ENCODE peak calls at places on chromosomes 13 and 19, in eight cellular contexts. One of them, this sample, is unnamed.
A peak's percentile ranks its signal among the peaks of the same experiment; 100 is the strongest.

GRCh38 chr13:110341445-110342247 is 34.6 kb downstream of the COL4A2 start:
- DNase-seq in foreskin fibroblast: no peak
- DNase-seq in body of pancreas: no peak
- DNase-seq in tibial nerve: no peak
- DNase-seq in psoas muscle: no peak
- DNase-seq in AG04449: no peak
- DNase-seq in CD8-positive, alpha-beta T cell: no peak
- DNase-seq in fibroblast of mammary gland: no peak
- DNase-seq in this sample: no peak

GRCh38 chr19:31520633-31521032 is 171.4 kb upstream of the TSHZ3 start:
- DNase-seq in foreskin fibroblast: no peak
- DNase-seq in AG04449: no peak
- DNase-seq in body of pancreas: no peak
- DNase-seq in tibial nerve: no peak
- DNase-seq in CD8-positive, alpha-beta T cell: no peak
- DNase-seq in psoas muscle: no peak
- DNase-seq in fibroblast of mammary gland: no peak
- DNase-seq in this sample: no peak

GRCh38 chr13:20165417-20166257 is 4.8 kb upstream of the GJA3 start:
- DNase-seq in CD8-positive, alpha-beta T cell: no peak
- DNase-seq in foreskin fibroblast: peak; percentile 17
- DNase-seq in psoas muscle: no peak
- DNase-seq in AG04449: no peak
- DNase-seq in tibial nerve: no peak
- DNase-seq in body of pancreas: no peak
- DNase-seq in fibroblast of mammary gland: peak; percentile 46
- DNase-seq in this sample: no peak

GRCh38 chr13:79519252-79519651 is 38.3 kb downstream of the NDFIP2 start:
- DNase-seq in CD8-positive, alpha-beta T cell: no peak
- DNase-seq in foreskin fibroblast: no peak
- DNase-seq in AG04449: no peak
- DNase-seq in fibroblast of mammary gland: peak; percentile 53
- DNase-seq in psoas muscle: no peak
- DNase-seq in tibial nerve: no peak
- DNase-seq in body of pancreas: no peak
- DNase-seq in this sample: no peak

GRCh38 chr13:91744284-91744683 is 345.9 kb downstream of the GPC5 start:
- DNase-seq in psoas muscle: no peak
- DNase-seq in CD8-positive, alpha-beta T cell: no peak
- DNase-seq in AG04449: no peak
- DNase-seq in body of pancreas: no peak
- DNase-seq in tibial nerve: no peak
- DNase-seq in foreskin fibroblast: no peak
- DNase-seq in fibroblast of mammary gland: no peak
- DNase-seq in this sample: no peak

GRCh38 chr19:10252707-10253106 is 693 bp downstream of the MRPL4 start:
- DNase-seq in body of pancreas: no peak
- DNase-seq in CD8-positive, alpha-beta T cell: no peak
- DNase-seq in AG04449: no peak
- DNase-seq in foreskin fibroblast: no peak
- DNase-seq in tibial nerve: no peak
- DNase-seq in fibroblast of mammary gland: no peak
- DNase-seq in psoas muscle: no peak
- DNase-seq in this sample: no peak

GRCh38 chr19:40084948-40085347 is 5.8 kb downstream of the ZNF780A start:
- DNase-seq in psoas muscle: no peak
- DNase-seq in fibroblast of mammary gland: no peak
- DNase-seq in foreskin fibroblast: no peak
- DNase-seq in AG04449: no peak
- DNase-seq in tibial nerve: no peak
- DNase-seq in body of pancreas: no peak
- DNase-seq in CD8-positive, alpha-beta T cell: no peak
- DNase-seq in this sample: no peak

GRCh38 chr19:14146789-14147216 is 10.4 kb upstream of the ASF1B start:
- DNase-seq in body of pancreas: peak; percentile 18
- DNase-seq in fibroblast of mammary gland: peak; percentile 80
- DNase-seq in tibial nerve: no peak
- DNase-seq in CD8-positive, alpha-beta T cell: no peak
- DNase-seq in foreskin fibroblast: peak; percentile 78
- DNase-seq in AG04449: peak; percentile 46
- DNase-seq in psoas muscle: no peak
- DNase-seq in this sample: peak; percentile 62

GRCh38 chr19:14577264-14577663 is 5.4 kb upstream of the NDUFB7 start:
- DNase-seq in psoas muscle: no peak
- DNase-seq in foreskin fibroblast: no peak
- DNase-seq in CD8-positive, alpha-beta T cell: no peak
- DNase-seq in fibroblast of mammary gland: no peak
- DNase-seq in tibial nerve: no peak
- DNase-seq in body of pancreas: no peak
- DNase-seq in AG04449: no peak
- DNase-seq in this sample: no peak

GRCh38 chr19:35279985-35280821 is 2.1 kb upstream of the HAMP start:
- DNase-seq in fibroblast of mammary gland: no peak
- DNase-seq in body of pancreas: no peak
- DNase-seq in psoas muscle: no peak
- DNase-seq in CD8-positive, alpha-beta T cell: no peak
- DNase-seq in foreskin fibroblast: no peak
- DNase-seq in AG04449: no peak
- DNase-seq in tibial nerve: no peak
- DNase-seq in this sample: no peak

DNA sequence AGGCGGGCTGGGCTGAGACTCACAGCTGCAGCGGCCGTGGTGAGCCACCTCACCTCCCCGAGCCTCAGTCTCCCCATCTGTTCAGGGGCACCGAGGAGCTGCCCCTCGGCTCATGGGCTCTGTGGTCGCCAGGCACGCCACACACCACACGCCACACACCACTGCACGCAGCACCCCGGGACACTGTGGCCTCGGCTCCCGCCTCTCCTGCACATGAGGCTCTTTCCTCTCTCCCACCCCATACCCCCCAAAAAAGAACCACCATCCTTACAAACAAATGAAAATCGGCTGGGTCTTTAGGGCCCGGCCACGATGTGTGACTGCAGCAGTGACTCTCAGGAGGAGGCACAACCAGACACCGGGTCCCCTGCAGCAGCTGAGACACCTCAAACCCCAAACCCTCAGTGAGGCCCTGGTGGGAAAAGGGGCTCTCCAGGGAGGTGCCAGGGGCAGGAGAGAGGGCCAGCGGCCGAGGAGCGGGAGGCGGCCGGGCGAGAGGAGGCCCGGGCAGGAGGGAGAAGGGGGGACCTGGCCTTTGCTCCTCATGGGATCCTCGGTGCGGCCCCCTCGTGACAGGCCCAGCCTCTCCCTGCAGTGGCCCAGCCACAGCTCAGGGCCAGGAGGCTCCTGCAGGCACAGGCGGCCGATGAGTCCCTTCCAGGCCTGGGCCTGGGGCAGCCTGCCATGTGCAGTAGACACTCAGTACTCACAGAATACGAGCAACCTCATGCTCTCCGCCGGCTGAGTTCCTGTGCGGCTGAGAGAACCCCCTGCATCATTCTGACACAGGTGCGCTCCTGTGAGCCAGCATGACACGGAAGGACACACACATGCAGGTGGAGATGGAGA is 66.3 kb downstream of the RASA3 start:
- DNase-seq in body of pancreas: no peak
- DNase-seq in fibroblast of mammary gland: no peak
- DNase-seq in CD8-positive, alpha-beta T cell: peak; percentile 44
- DNase-seq in foreskin fibroblast: no peak
- DNase-seq in psoas muscle: no peak
- DNase-seq in AG04449: no peak
- DNase-seq in tibial nerve: no peak
- DNase-seq in this sample: no peak
- H3K4me3 ChIP-seq in body of pancreas: no peak overlapping the region
- H3K4me3 ChIP-seq in fibroblast of mammary gland: no peak overlapping the region
- H3K4me3 ChIP-seq in CD8-positive, alpha-beta T cell: peak overlapping the region; percentile 72
- H3K4me3 ChIP-seq in foreskin fibroblast: peak overlapping the region; percentile 27
- H3K4me3 ChIP-seq in psoas muscle: peak overlapping the region; percentile 66
- H3K4me3 ChIP-seq in AG04449: no peak overlapping the region
- H3K4me3 ChIP-seq in tibial nerve: peak overlapping the region; percentile 40
- H3K4me3 ChIP-seq in this sample: no peak overlapping the region

DNA sequence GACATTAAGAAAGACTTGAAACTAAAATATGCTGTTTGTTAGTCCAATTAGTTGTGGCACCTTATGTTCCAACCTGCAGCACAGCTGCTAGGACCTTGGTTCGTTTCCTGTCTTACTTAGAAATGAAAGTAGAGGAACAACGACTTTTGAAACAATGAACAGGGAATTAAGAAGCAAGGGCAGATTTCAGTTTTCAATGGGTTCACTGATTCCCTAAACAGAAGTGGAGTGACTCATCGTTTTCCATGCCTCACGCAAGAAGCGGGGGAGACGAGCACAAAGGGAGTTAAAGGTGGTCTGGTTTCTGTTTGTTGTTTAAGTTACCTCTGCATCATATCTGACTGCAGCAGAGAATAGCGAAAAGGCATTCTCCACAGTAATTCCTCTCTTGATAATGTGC is 44.8 kb downstream of the PHF11 start:
- DNase-seq in foreskin fibroblast: no peak
- DNase-seq in CD8-positive, alpha-beta T cell: no peak
- DNase-seq in AG04449: no peak
- DNase-seq in tibial nerve: no peak
- DNase-seq in body of pancreas: no peak
- DNase-seq in psoas muscle: no peak
- DNase-seq in fibroblast of mammary gland: peak; percentile 5
- DNase-seq in this sample: peak; percentile 7
- H3K4me3 ChIP-seq in foreskin fibroblast: no peak overlapping the region
- H3K4me3 ChIP-seq in CD8-positive, alpha-beta T cell: peak overlapping the region; percentile 23
- H3K4me3 ChIP-seq in AG04449: no peak overlapping the region
- H3K4me3 ChIP-seq in tibial nerve: no peak overlapping the region
- H3K4me3 ChIP-seq in body of pancreas: no peak overlapping the region
- H3K4me3 ChIP-seq in psoas muscle: peak overlapping the region; percentile 36
- H3K4me3 ChIP-seq in fibroblast of mammary gland: no peak overlapping the region
- H3K4me3 ChIP-seq in this sample: no peak overlapping the region

GRCh38 chr19:410243-410781 is 1.4 kb upstream of the C2CD4C start:
- DNase-seq in body of pancreas: peak; percentile 58
- DNase-seq in foreskin fibroblast: no peak
- DNase-seq in tibial nerve: no peak
- DNase-seq in AG04449: no peak
- DNase-seq in CD8-positive, alpha-beta T cell: no peak
- DNase-seq in psoas muscle: no peak
- DNase-seq in fibroblast of mammary gland: no peak
- DNase-seq in this sample: no peak

GRCh38 chr19:407501-408440 is 1.2 kb downstream of the C2CD4C start:
- DNase-seq in body of pancreas: no peak
- DNase-seq in fibroblast of mammary gland: no peak
- DNase-seq in psoas muscle: no peak
- DNase-seq in tibial nerve: no peak
- DNase-seq in foreskin fibroblast: no peak
- DNase-seq in AG04449: no peak
- DNase-seq in CD8-positive, alpha-beta T cell: no peak
- DNase-seq in this sample: no peak

GRCh38 chr19:408441-409005 is 424 bp downstream of the C2CD4C start:
- DNase-seq in AG04449: no peak
- DNase-seq in body of pancreas: no peak
- DNase-seq in fibroblast of mammary gland: no peak
- DNase-seq in psoas muscle: no peak
- DNase-seq in CD8-positive, alpha-beta T cell: no peak
- DNase-seq in tibial nerve: peak; percentile 6
- DNase-seq in foreskin fibroblast: no peak
- DNase-seq in this sample: no peak

GRCh38 chr19:409006-409514 is at the start of gene C2CD4C:
- DNase-seq in tibial nerve: peak; percentile 10
- DNase-seq in psoas muscle: no peak
- DNase-seq in AG04449: no peak
- DNase-seq in foreskin fibroblast: no peak
- DNase-seq in CD8-positive, alpha-beta T cell: no peak
- DNase-seq in body of pancreas: peak; percentile 17
- DNase-seq in fibroblast of mammary gland: no peak
- DNase-seq in this sample: no peak

DNA sequence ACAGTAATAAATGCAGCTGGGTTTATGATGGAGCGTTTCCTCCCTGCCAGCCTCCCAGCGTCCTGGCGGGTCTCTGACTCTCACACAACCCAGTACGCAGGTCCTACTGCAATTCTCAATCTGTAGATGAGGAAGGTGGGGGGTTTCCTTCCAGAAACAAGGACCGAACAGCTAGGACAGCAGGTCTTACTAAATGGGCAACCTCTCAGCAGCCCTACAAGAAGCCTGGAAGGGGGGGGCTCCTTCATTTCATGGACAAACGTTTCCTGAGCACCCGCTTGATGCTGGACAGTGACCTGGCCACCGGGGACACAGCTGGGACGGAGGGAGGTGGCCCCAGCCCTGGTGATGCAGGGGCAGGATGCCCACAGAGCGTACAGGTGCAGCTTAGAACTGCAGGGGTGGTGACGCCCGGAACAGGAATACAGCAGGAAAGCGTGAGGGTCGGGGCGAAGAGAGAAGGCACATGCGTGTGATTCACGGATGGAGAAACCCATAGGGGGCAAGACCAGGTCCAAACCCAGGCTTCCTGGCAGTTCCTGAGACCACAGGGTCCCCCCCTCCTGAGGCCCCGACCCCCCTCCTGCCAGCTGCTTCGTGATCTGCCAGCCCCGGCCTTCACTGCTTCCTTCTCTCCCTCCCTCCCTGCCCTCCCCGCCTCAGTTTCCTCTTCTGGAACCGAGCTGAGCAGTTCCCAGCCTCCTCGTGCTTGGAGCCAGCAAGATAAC is 732 bp upstream of the C2CD4C start:
- DNase-seq in AG04449: no peak
- DNase-seq in tibial nerve: peak; percentile 8
- DNase-seq in psoas muscle: no peak
- DNase-seq in fibroblast of mammary gland: no peak
- DNase-seq in body of pancreas: no peak
- DNase-seq in foreskin fibroblast: no peak
- DNase-seq in CD8-positive, alpha-beta T cell: no peak
- DNase-seq in this sample: no peak
- H3K4me3 ChIP-seq in AG04449: no peak overlapping the region
- H3K4me3 ChIP-seq in tibial nerve: peak overlapping the region; percentile 45
- H3K4me3 ChIP-seq in psoas muscle: peak overlapping the region; percentile 63
- H3K4me3 ChIP-seq in fibroblast of mammary gland: no peak overlapping the region
- H3K4me3 ChIP-seq in body of pancreas: no peak overlapping the region
- H3K4me3 ChIP-seq in foreskin fibroblast: no peak overlapping the region
- H3K4me3 ChIP-seq in CD8-positive, alpha-beta T cell: peak overlapping the region; percentile 41
- H3K4me3 ChIP-seq in this sample: peak overlapping the region; percentile 22

GRCh38 chr19:54390942-54391577 is 24.2 kb upstream of the TTYH1 start:
- DNase-seq in body of pancreas: peak; percentile 65
- DNase-seq in foreskin fibroblast: peak; percentile 30
- DNase-seq in psoas muscle: no peak
- DNase-seq in CD8-positive, alpha-beta T cell: peak; percentile 74
- DNase-seq in fibroblast of mammary gland: peak; percentile 67
- DNase-seq in tibial nerve: no peak
- DNase-seq in AG04449: peak; percentile 4
- DNase-seq in this sample: peak; percentile 18

GRCh38 chr19:54389556-54389955 is 24.8 kb upstream of the LAIR1 start:
- DNase-seq in fibroblast of mammary gland: no peak
- DNase-seq in CD8-positive, alpha-beta T cell: no peak
- DNase-seq in body of pancreas: no peak
- DNase-seq in foreskin fibroblast: no peak
- DNase-seq in AG04449: no peak
- DNase-seq in psoas muscle: no peak
- DNase-seq in tibial nerve: no peak
- DNase-seq in this sample: no peak

GRCh38 chr19:54391589-54392061 is 23.6 kb upstream of the TTYH1 start:
- DNase-seq in AG04449: no peak
- DNase-seq in psoas muscle: no peak
- DNase-seq in CD8-positive, alpha-beta T cell: no peak
- DNase-seq in body of pancreas: no peak
- DNase-seq in foreskin fibroblast: no peak
- DNase-seq in fibroblast of mammary gland: no peak
- DNase-seq in tibial nerve: no peak
- DNase-seq in this sample: no peak

GRCh38 chr19:54388001-54388802 is 23.5 kb upstream of the LAIR1 start:
- DNase-seq in body of pancreas: peak; percentile 49
- DNase-seq in AG04449: no peak
- DNase-seq in tibial nerve: no peak
- DNase-seq in CD8-positive, alpha-beta T cell: peak; percentile 56
- DNase-seq in foreskin fibroblast: no peak
- DNase-seq in psoas muscle: no peak
- DNase-seq in fibroblast of mammary gland: no peak
- DNase-seq in this sample: no peak

GRCh38 chr19:54388803-54389144 is 24.0 kb upstream of the LAIR1 start:
- DNase-seq in tibial nerve: no peak
- DNase-seq in CD8-positive, alpha-beta T cell: no peak
- DNase-seq in AG04449: no peak
- DNase-seq in fibroblast of mammary gland: no peak
- DNase-seq in psoas muscle: no peak
- DNase-seq in body of pancreas: no peak
- DNase-seq in foreskin fibroblast: no peak
- DNase-seq in this sample: no peak
- H3K4me3 ChIP-seq in tibial nerve: peak overlapping the region; percentile 31
- H3K4me3 ChIP-seq in CD8-positive, alpha-beta T cell: peak overlapping the region; percentile 64
- H3K4me3 ChIP-seq in AG04449: peak overlapping the region; percentile 37
- H3K4me3 ChIP-seq in fibroblast of mammary gland: no peak overlapping the region
- H3K4me3 ChIP-seq in psoas muscle: peak overlapping the region; percentile 46
- H3K4me3 ChIP-seq in body of pancreas: no peak overlapping the region
- H3K4me3 ChIP-seq in foreskin fibroblast: no peak overlapping the region
- H3K4me3 ChIP-seq in this sample: peak overlapping the region; percentile 33